ENCODE peak calls at places on chromosomes 12 and 14, in four cellular contexts. One of them, this sample, is unnamed. For H3K4me1, the result is how much of the 10 kb centered on the place peaks cover.

GRCh38 chr14:68879321-68879781 is 86.5 kb upstream of the ZFP36L1 start:
- DNase-seq in heart right ventricle: no peak
- DNase-seq in cardiac muscle cell: no peak
- DNase-seq in OCI-LY7: no peak
- DNase-seq in this sample: no peak

GRCh38 chr12:15532364-15532977 is 210.2 kb downstream of the PTPRO start:
- DNase-seq in OCI-LY7: peak
- DNase-seq in heart right ventricle: no peak
- DNase-seq in cardiac muscle cell: peak
- DNase-seq in this sample: no peak

GRCh38 chr12:104163631-104164030 is 25.6 kb upstream of the NFYB start:
- DNase-seq in heart right ventricle: no peak
- DNase-seq in OCI-LY7: no peak
- DNase-seq in cardiac muscle cell: no peak
- DNase-seq in this sample: no peak

GRCh38 chr12:109277899-109278762 is 31.0 kb downstream of the FOXN4 start:
- DNase-seq in heart right ventricle: no peak
- DNase-seq in OCI-LY7: no peak
- DNase-seq in cardiac muscle cell: no peak
- DNase-seq in this sample: peak

GRCh38 chr14:101825797-101826196 is 64.3 kb downstream of the PPP2R5C start:
- DNase-seq in heart right ventricle: no peak
- DNase-seq in cardiac muscle cell: no peak
- DNase-seq in OCI-LY7: no peak
- DNase-seq in this sample: no peak

GRCh38 chr12:131096681-131097181 is 143.0 kb downstream of the ADGRD1 start:
- DNase-seq in cardiac muscle cell: no peak
- DNase-seq in heart right ventricle: peak
- DNase-seq in OCI-LY7: no peak
- DNase-seq in this sample: peak

GRCh38 chr12:85076688-85077430 is 40.7 kb downstream of the LRRIQ1 start:
- DNase-seq in cardiac muscle cell: peak
- DNase-seq in heart right ventricle: no peak
- DNase-seq in OCI-LY7: peak
- DNase-seq in this sample: no peak

GRCh38 chr14:50763386-50764007 is 67.5 kb downstream of the NIN start:
- DNase-seq in OCI-LY7: no peak
- DNase-seq in heart right ventricle: no peak
- DNase-seq in cardiac muscle cell: no peak
- DNase-seq in this sample: no peak

GRCh38 chr14:93941293-93941910 is 14.3 kb downstream of the FAM181A start:
- DNase-seq in OCI-LY7: no peak
- DNase-seq in heart right ventricle: no peak
- DNase-seq in cardiac muscle cell: no peak
- DNase-seq in this sample: no peak

GRCh38 chr14:53951661-53952265 is 4.9 kb downstream of the BMP4 start:
- DNase-seq in OCI-LY7: no peak
- DNase-seq in cardiac muscle cell: peak
- DNase-seq in heart right ventricle: no peak
- DNase-seq in this sample: no peak

GRCh38 chr12:8680533-8680932 is 17.3 kb upstream of the RIMKLB start:
- DNase-seq in cardiac muscle cell: no peak
- DNase-seq in heart right ventricle: no peak
- DNase-seq in OCI-LY7: no peak
- DNase-seq in this sample: no peak

GRCh38 chr14:58736606-58737005 is 98.8 kb downstream of the DACT1 start:
- DNase-seq in heart right ventricle: no peak
- DNase-seq in cardiac muscle cell: no peak
- DNase-seq in OCI-LY7: no peak
- DNase-seq in this sample: no peak

GRCh38 chr12:28144532-28144931 is 45.7 kb upstream of the CCDC91 start:
- DNase-seq in cardiac muscle cell: no peak
- DNase-seq in OCI-LY7: no peak
- DNase-seq in heart right ventricle: no peak
- DNase-seq in this sample: no peak

GRCh38 chr12:63036216-63036973 is 101.4 kb upstream of the PPM1H start:
- DNase-seq in cardiac muscle cell: no peak
- DNase-seq in heart right ventricle: no peak
- DNase-seq in OCI-LY7: no peak
- DNase-seq in this sample: no peak

GRCh38 chr12:2795291-2796186 is 769 bp downstream of the FKBP4 start:
- DNase-seq in heart right ventricle: peak
- DNase-seq in cardiac muscle cell: peak
- DNase-seq in OCI-LY7: peak
- DNase-seq in this sample: peak

GRCh38 chr14:80536456-80536855 is 325.2 kb upstream of the DIO2 start:
- DNase-seq in cardiac muscle cell: no peak
- DNase-seq in heart right ventricle: no peak
- DNase-seq in OCI-LY7: no peak
- DNase-seq in this sample: no peak

GRCh38 chr14:93891756-93892504 is 35.2 kb upstream of the FAM181A start:
- DNase-seq in heart right ventricle: no peak
- DNase-seq in OCI-LY7: no peak
- DNase-seq in cardiac muscle cell: no peak
- DNase-seq in this sample: no peak

GRCh38 chr14:34232790-34233189 is 229.2 kb downstream of the SPTSSA start:
- DNase-seq in OCI-LY7: no peak
- DNase-seq in cardiac muscle cell: no peak
- DNase-seq in heart right ventricle: no peak
- DNase-seq in this sample: no peak

GRCh38 chr12:70043490-70044138 is 199.6 kb upstream of the CNOT2 start:
- DNase-seq in OCI-LY7: no peak
- DNase-seq in heart right ventricle: no peak
- DNase-seq in cardiac muscle cell: no peak
- DNase-seq in this sample: no peak

GRCh38 chr14:70897475-70897874 is 9.8 kb upstream of the PCNX1 start:
- DNase-seq in OCI-LY7: no peak
- DNase-seq in cardiac muscle cell: no peak
- DNase-seq in heart right ventricle: no peak
- DNase-seq in this sample: no peak

GRCh38 chr14:70000601-70001000 is 121.4 kb downstream of the SMOC1 start:
- DNase-seq in cardiac muscle cell: no peak
- DNase-seq in heart right ventricle: no peak
- DNase-seq in OCI-LY7: no peak
- DNase-seq in this sample: no peak

GRCh38 chr14:102046337-102047278 is 40.2 kb downstream of the HSP90AA1 start:
- DNase-seq in OCI-LY7: peak
- DNase-seq in cardiac muscle cell: peak
- DNase-seq in heart right ventricle: peak
- DNase-seq in this sample: peak

GRCh38 chr14:93744876-93745275 is 43.4 kb downstream of the PRIMA1 start:
- DNase-seq in cardiac muscle cell: no peak
- DNase-seq in OCI-LY7: no peak
- DNase-seq in heart right ventricle: no peak
- DNase-seq in this sample: no peak

GRCh38 chr12:13024151-13024946 is 19.8 kb upstream of the FAM234B start:
- DNase-seq in heart right ventricle: no peak
- DNase-seq in OCI-LY7: no peak
- DNase-seq in cardiac muscle cell: no peak
- DNase-seq in this sample: no peak

GRCh38 chr14:102235275-102235897 is 69.6 kb downstream of the MOK start:
- DNase-seq in cardiac muscle cell: peak
- DNase-seq in OCI-LY7: peak
- DNase-seq in heart right ventricle: peak
- DNase-seq in this sample: peak

GRCh38 chr14:68518180-68518579 is 274.7 kb downstream of the ZFP36L1 start:
- DNase-seq in heart right ventricle: no peak
- DNase-seq in cardiac muscle cell: no peak
- DNase-seq in OCI-LY7: no peak
- DNase-seq in this sample: no peak

GRCh38 chr12:89448951-89449371 is 75.6 kb downstream of the GALNT4 start:
- DNase-seq in heart right ventricle: no peak
- DNase-seq in OCI-LY7: no peak
- DNase-seq in cardiac muscle cell: no peak
- DNase-seq in this sample: no peak

GRCh38 chr12:124376435-124376834 is 81.5 kb downstream of the RFLNA start:
- DNase-seq in cardiac muscle cell: no peak
- DNase-seq in heart right ventricle: no peak
- DNase-seq in OCI-LY7: no peak
- DNase-seq in this sample: no peak
- H3K27ac ChIP-seq in cardiac muscle cell: no peak
- H3K27ac ChIP-seq in heart right ventricle: no peak
- H3K27ac ChIP-seq in OCI-LY7: no peak
- H3K27ac ChIP-seq in this sample: no peak

GRCh38 chr14:21227981-21228380 is 41.3 kb downstream of the HNRNPC start:
- DNase-seq in cardiac muscle cell: no peak
- DNase-seq in OCI-LY7: no peak
- DNase-seq in heart right ventricle: no peak
- DNase-seq in this sample: no peak

GRCh38 chr14:21234112-21234511 is 35.1 kb downstream of the HNRNPC start:
- DNase-seq in heart right ventricle: no peak
- DNase-seq in OCI-LY7: no peak
- DNase-seq in cardiac muscle cell: no peak
- DNase-seq in this sample: no peak

GRCh38 chr14:21233457-21234076 is 35.7 kb downstream of the HNRNPC start:
- DNase-seq in cardiac muscle cell: no peak
- DNase-seq in heart right ventricle: no peak
- DNase-seq in OCI-LY7: peak
- DNase-seq in this sample: no peak

GRCh38 chr14:21229821-21230220 is 39.4 kb downstream of the HNRNPC start:
- DNase-seq in cardiac muscle cell: no peak
- DNase-seq in OCI-LY7: no peak
- DNase-seq in heart right ventricle: no peak
- DNase-seq in this sample: no peak

GRCh38 chr14:21231020-21231652 is 38.1 kb downstream of the HNRNPC start:
- DNase-seq in heart right ventricle: no peak
- DNase-seq in OCI-LY7: no peak
- DNase-seq in cardiac muscle cell: no peak
- DNase-seq in this sample: no peak
- H3K4me1 ChIP-seq in heart right ventricle: half or more
- H3K4me1 ChIP-seq in OCI-LY7: under half
- H3K4me1 ChIP-seq in cardiac muscle cell: under half
- H3K4me1 ChIP-seq in this sample: under half

DNA sequence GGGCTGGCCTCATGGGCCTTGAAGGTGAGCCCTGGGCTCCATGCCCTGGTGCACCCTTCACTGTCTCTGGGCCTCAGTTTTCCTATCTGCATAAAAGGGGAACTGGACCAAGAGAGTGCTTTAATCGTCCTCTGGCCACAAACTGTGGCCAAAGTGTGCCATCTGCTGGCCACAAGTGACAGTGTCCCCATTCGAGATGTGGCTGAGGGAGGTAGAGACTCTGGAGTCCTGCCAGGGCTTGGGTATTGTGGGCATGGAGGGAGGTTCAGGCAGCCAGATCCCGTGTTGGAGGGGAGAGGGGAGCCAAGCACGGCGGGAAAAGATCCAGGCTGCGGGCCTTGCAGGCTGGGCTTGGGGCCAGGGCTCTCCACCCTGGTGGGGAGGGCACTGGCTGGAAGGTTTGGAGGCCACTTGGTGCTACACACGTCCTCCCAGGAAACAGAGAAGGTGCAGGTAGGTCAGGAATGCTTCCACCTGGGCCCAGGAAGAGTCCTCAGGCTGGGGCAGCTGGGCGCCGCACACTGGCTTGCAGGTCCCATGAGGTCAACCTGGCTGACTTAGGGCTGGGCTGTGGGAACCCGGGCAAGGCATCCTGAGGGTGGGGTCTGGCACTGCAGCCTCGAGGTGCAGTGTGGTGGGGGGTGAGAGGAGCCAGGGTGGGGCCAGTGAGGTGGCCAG is 7.3 kb upstream of the KIF26A start:
- DNase-seq in heart right ventricle: peak
- DNase-seq in cardiac muscle cell: peak
- DNase-seq in OCI-LY7: peak
- DNase-seq in this sample: peak
- TF ChIP-seq CTCF in heart right ventricle: peak
- TF ChIP-seq CTCF in cardiac muscle cell: peak
- TF ChIP-seq CTCF in OCI-LY7: peak
- TF ChIP-seq CTCF in this sample: peak

DNA sequence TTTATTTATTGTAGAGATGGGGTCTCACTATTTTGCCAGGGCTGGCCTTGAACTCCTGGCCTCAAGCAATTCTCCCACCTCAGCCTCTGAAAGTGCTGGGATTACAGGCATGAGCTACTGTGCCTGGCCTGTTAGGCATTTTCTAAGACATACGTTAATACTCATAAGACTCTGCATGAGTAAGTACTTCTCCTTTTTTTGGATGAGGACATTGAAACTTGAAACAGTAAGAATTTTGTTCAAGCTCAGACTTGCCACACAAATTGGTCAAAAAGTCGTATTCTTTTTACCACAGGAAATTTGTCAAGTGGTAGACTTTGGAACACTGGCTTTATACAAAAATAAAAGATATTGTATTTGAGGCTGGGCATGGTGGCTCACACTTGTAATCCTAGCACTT is 187.4 kb upstream of the RASSF8 start:
- DNase-seq in OCI-LY7: no peak
- DNase-seq in heart right ventricle: no peak
- DNase-seq in cardiac muscle cell: no peak
- DNase-seq in this sample: no peak
- H3K27ac ChIP-seq in OCI-LY7: no peak
- H3K27ac ChIP-seq in heart right ventricle: no peak
- H3K27ac ChIP-seq in cardiac muscle cell: no peak
- H3K27ac ChIP-seq in this sample: no peak

GRCh38 chr14:61467281-61467680 is 145.9 kb downstream of the PRKCH start:
- DNase-seq in OCI-LY7: no peak
- DNase-seq in cardiac muscle cell: no peak
- DNase-seq in heart right ventricle: peak
- DNase-seq in this sample: no peak

GRCh38 chr14:61468063-61468825 is 146.9 kb downstream of the PRKCH start:
- DNase-seq in cardiac muscle cell: no peak
- DNase-seq in OCI-LY7: no peak
- DNase-seq in heart right ventricle: no peak
- DNase-seq in this sample: no peak

GRCh38 chr14:61466249-61466904 is 145.0 kb downstream of the PRKCH start:
- DNase-seq in cardiac muscle cell: peak
- DNase-seq in heart right ventricle: peak
- DNase-seq in OCI-LY7: no peak
- DNase-seq in this sample: peak

GRCh38 chr14:61469771-61470170 is 148.4 kb downstream of the PRKCH start:
- DNase-seq in OCI-LY7: no peak
- DNase-seq in heart right ventricle: no peak
- DNase-seq in cardiac muscle cell: no peak
- DNase-seq in this sample: no peak

GRCh38 chr14:61466905-61467280 is 145.5 kb downstream of the PRKCH start:
- DNase-seq in OCI-LY7: no peak
- DNase-seq in cardiac muscle cell: no peak
- DNase-seq in heart right ventricle: no peak
- DNase-seq in this sample: no peak
- H3K4me1 ChIP-seq in OCI-LY7: under half
- H3K4me1 ChIP-seq in cardiac muscle cell: half or more
- H3K4me1 ChIP-seq in heart right ventricle: half or more
- H3K4me1 ChIP-seq in this sample: under half

GRCh38 chr14:74922752-74923401 is at the start of gene RPS6KL1:
- DNase-seq in OCI-LY7: peak
- DNase-seq in heart right ventricle: peak
- DNase-seq in cardiac muscle cell: peak
- DNase-seq in this sample: peak
- TF ChIP-seq CTCF in OCI-LY7: no peak
- TF ChIP-seq CTCF in heart right ventricle: no peak
- TF ChIP-seq CTCF in cardiac muscle cell: no peak
- TF ChIP-seq CTCF in this sample: no peak

GRCh38 chr14:65352964-65353530 is 59.5 kb upstream of the FUT8 start:
- DNase-seq in heart right ventricle: no peak
- DNase-seq in cardiac muscle cell: no peak
- DNase-seq in OCI-LY7: peak
- DNase-seq in this sample: no peak
- H3K27ac ChIP-seq in heart right ventricle: no peak
- H3K27ac ChIP-seq in cardiac muscle cell: no peak
- H3K27ac ChIP-seq in OCI-LY7: peak
- H3K27ac ChIP-seq in this sample: no peak

GRCh38 chr14:75910048-75910447 is 71.7 kb downstream of the TGFB3 start:
- DNase-seq in heart right ventricle: no peak
- DNase-seq in cardiac muscle cell: no peak
- DNase-seq in OCI-LY7: no peak
- DNase-seq in this sample: no peak
- H3K4me1 ChIP-seq in heart right ventricle: under half
- H3K4me1 ChIP-seq in cardiac muscle cell: under half
- H3K4me1 ChIP-seq in OCI-LY7: under half
- H3K4me1 ChIP-seq in this sample: under half